ENCODE peak calls at places on chromosomes 4 and X, in nine cellular contexts. P is body of pancreas; H is tibial nerve; U is H9; N is lower lobe of right lung; X is A549; Y is CD8-positive, alpha-beta T cell; Q is psoas muscle; K is upper lobe of left lung. R is an unnamed sample. For H3K9me3, the result is how much of the 10 kb centered on the place peaks cover.

GRCh38 chr4:112327950-112328349 is 30.8 kb downstream of the ALPK1 start:
- DNase-seq in P (no peak), H (no peak), U (no peak), N (no peak), X (peak), Y (no peak), Q (no peak), K (no peak), R (peak)

GRCh38 chr4:55650483-55650882 is 14.4 kb upstream of the NMU start:
- DNase-seq in P (no peak), H (no peak), U (no peak), N (no peak), X (no peak), Y (no peak), Q (no peak), K (no peak), R (no peak)

GRCh38 chr4:152310223-152310622 is 225.7 kb downstream of the FBXW7 start:
- DNase-seq in P (no peak), H (no peak), U (peak), N (no peak), X (no peak), Y (no peak), Q (no peak), K (no peak), R (no peak)

GRCh38 chr4:146104541-146104940 is 71.0 kb upstream of the LSM6 start:
- DNase-seq in P (no peak), H (no peak), U (no peak), N (no peak), X (no peak), Y (no peak), Q (no peak), K (no peak), R (no peak)

GRCh38 chr4:182448281-182449151 is 205.3 kb downstream of the TENM3 start:
- DNase-seq in P (peak), H (peak), U (peak), N (peak), X (peak), Y (no peak), Q (peak), K (peak), R (peak)

GRCh38 chr4:43882470-43882869 is 566.1 kb downstream of the KCTD8 start:
- DNase-seq in P (no peak), H (no peak), U (no peak), N (no peak), X (no peak), Y (no peak), Q (no peak), K (no peak), R (no peak)

GRCh38 chrX:70264784-70265183 is 3.4 kb upstream of the ARR3 start:
- DNase-seq in P (no peak), H (no peak), U (no peak), N (no peak), X (no peak), Y (no peak), Q (no peak), K (no peak), R (peak)

GRCh38 chr4:140611854-140612253 is 43.1 kb upstream of the UCP1 start:
- DNase-seq in P (no peak), H (no peak), U (no peak), N (no peak), X (no peak), Y (no peak), Q (no peak), K (no peak), R (no peak)

GRCh38 chrX:143378851-143379250 is 138.4 kb downstream of the SPANXN3 start:
- DNase-seq in P (no peak), H (no peak), U (no peak), N (no peak), X (no peak), Y (no peak), Q (no peak), K (no peak), R (peak)

GRCh38 chrX:72110051-72110926 is 21.4 kb downstream of the RTL5 start:
- DNase-seq in P (no peak), H (no peak), U (no peak), N (no peak), X (no peak), Y (no peak), Q (no peak), K (no peak), R (no peak)

GRCh38 chrX:11351375-11352295 is 58.4 kb downstream of the AMELX start:
- DNase-seq in P (peak), H (peak), U (no peak), N (peak), X (no peak), Y (no peak), Q (peak), K (no peak), R (peak)

GRCh38 chr4:8393593-8394038 is 46.9 kb downstream of the ACOX3 start:
- DNase-seq in P (no peak), H (peak), U (no peak), N (no peak), X (peak), Y (no peak), Q (peak), K (no peak), R (no peak)

GRCh38 chr4:140686799-140687198 is 69.4 kb downstream of the TBC1D9 start:
- DNase-seq in P (no peak), H (no peak), U (no peak), N (no peak), X (no peak), Y (no peak), Q (no peak), K (no peak), R (no peak)

GRCh38 chrX:274904-275475 is 6.2 kb upstream of the PLCXD1 start:
- DNase-seq in P (peak), H (no peak), U (peak), N (peak), X (no peak), Y (no peak), Q (peak), K (no peak), R (no peak)

GRCh38 chr4:122796801-122797404 is 29.7 kb upstream of the FGF2 start:
- DNase-seq in P (no peak), H (no peak), U (peak), N (no peak), X (no peak), Y (no peak), Q (no peak), K (no peak), R (no peak)

GRCh38 chrX:8988456-8988855 is 45.5 kb downstream of the FAM9B start:
- DNase-seq in P (no peak), H (no peak), U (no peak), N (peak), X (peak), Y (no peak), Q (no peak), K (no peak), R (peak)

GRCh38 chr4:16056681-16057400 is 27.0 kb downstream of the PROM1 start:
- DNase-seq in P (peak), H (no peak), U (no peak), N (no peak), X (no peak), Y (no peak), Q (peak), K (no peak), R (no peak)

DNA sequence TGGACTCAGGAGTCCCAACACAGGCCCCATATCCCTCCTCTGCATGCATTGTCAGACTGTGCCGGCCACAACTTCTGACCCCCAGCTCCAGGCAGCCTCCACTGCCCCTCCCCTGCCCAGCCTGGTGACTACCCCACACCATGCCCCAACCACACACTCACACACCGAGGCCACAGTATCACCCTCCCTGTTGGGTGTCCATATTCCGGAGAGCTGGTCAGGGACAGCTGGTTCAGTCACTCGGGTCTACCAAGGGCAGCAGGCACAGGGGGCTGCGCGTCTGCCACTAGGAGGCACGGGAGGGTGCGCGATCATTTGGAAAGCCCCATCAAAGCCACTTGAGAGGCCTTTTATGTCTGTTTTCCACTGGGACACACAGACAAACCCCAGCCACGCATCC is 26.3 kb downstream of the CCNQ start:
- DNase-seq in P (no peak), H (no peak), U (no peak), N (no peak), X (no peak), Y (no peak), Q (no peak), K (no peak), R (no peak)
- H3K9me3 ChIP-seq in P (under half), H (under half), U (under half), N (under half), X (under half), Y (under half), Q (under half), K (under half), R (under half)

DNA sequence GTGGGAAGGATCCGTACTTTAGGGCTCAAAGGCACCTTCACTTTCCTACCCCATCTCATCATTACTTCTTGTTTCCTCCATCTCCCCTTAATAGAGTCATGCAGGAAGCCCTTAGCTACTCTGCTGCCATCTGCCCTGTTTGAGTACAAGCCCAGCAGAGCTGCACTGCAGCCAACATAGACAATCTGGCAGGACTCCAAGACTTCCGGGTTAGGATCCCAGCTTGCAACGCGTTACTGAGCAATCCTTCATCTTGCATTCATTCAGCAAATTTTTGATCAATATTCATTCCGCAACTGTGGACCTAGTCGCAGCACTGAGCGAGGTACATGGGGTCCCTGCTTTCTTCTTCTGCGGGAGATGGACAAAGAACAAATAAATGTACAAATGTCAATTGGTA is 344.9 kb downstream of the BCOR start:
- DNase-seq in P (peak), H (no peak), U (no peak), N (no peak), X (no peak), Y (no peak), Q (no peak), K (no peak), R (no peak)
- H3K27ac ChIP-seq in P (peak), H (no peak), U (no peak), N (no peak), X (peak), Y (no peak), Q (no peak), K (no peak), R (no peak)

GRCh38 chr4:4859010-4859798 is at the start of gene MSX1:
- DNase-seq in P (peak), H (peak), U (peak), N (peak), X (peak), Y (peak), Q (peak), K (peak), R (peak)
- TF ChIP-seq CTCF in P (no peak), H (no peak), U (no peak), N (no peak), X (no peak), Y (no peak), Q (no peak), K (no peak), R (no peak)

GRCh38 chr4:48565362-48566083 is 75.5 kb downstream of the ZAR1 start:
- DNase-seq in P (no peak), H (no peak), U (no peak), N (no peak), X (no peak), Y (no peak), Q (no peak), K (no peak), R (no peak)
- H3K9me3 ChIP-seq in P (under half), H (under half), U (under half), N (under half), X (under half), Y (under half), Q (under half), K (under half), R (under half)

GRCh38 chr4:2142630-2143427 is 83.7 kb downstream of the NAT8L start:
- DNase-seq in P (no peak), H (no peak), U (no peak), N (no peak), X (no peak), Y (no peak), Q (no peak), K (no peak), R (peak)
- H3K27ac ChIP-seq in P (peak), H (peak), U (no peak), N (no peak), X (peak), Y (no peak), Q (no peak), K (no peak), R (no peak)

GRCh38 chr4:108743021-108743420 is 19.8 kb downstream of the ETNPPL start:
- DNase-seq in P (no peak), H (no peak), U (peak), N (no peak), X (no peak), Y (no peak), Q (no peak), K (no peak), R (peak)
- TF ChIP-seq CTCF in P (no peak), H (no peak), U (peak), N (no peak), X (no peak), Y (no peak), Q (no peak), K (no peak), R (no peak)

GRCh38 chr4:3118281-3118680 is 43.8 kb downstream of the HTT start:
- DNase-seq in P (no peak), H (no peak), U (no peak), N (no peak), X (no peak), Y (no peak), Q (no peak), K (no peak), R (no peak)

GRCh38 chr4:3112979-3113469 is 38.5 kb downstream of the HTT start:
- DNase-seq in P (peak), H (no peak), U (no peak), N (no peak), X (no peak), Y (no peak), Q (no peak), K (no peak), R (no peak)

GRCh38 chr4:3114377-3114776 is 39.9 kb downstream of the HTT start:
- DNase-seq in P (no peak), H (no peak), U (no peak), N (no peak), X (no peak), Y (no peak), Q (no peak), K (no peak), R (no peak)

GRCh38 chr4:3116955-3117354 is 42.5 kb downstream of the HTT start:
- DNase-seq in P (no peak), H (no peak), U (no peak), N (no peak), X (no peak), Y (no peak), Q (no peak), K (no peak), R (no peak)

GRCh38 chr4:3115637-3116300 is 41.3 kb downstream of the HTT start:
- DNase-seq in P (no peak), H (no peak), U (no peak), N (no peak), X (no peak), Y (no peak), Q (no peak), K (peak), R (no peak)
- H3K9me3 ChIP-seq in P (under half), H (under half), U (under half), N (under half), X (under half), Y (under half), Q (under half), K (under half), R (under half)

GRCh38 chr4:125938541-125938940 is 623.8 kb downstream of the FAT4 start:
- DNase-seq in P (no peak), H (no peak), U (no peak), N (no peak), X (no peak), Y (no peak), Q (no peak), K (no peak), R (no peak)
- H3K27ac ChIP-seq in P (no peak), H (no peak), U (no peak), N (no peak), X (no peak), Y (no peak), Q (no peak), K (no peak), R (no peak)

DNA sequence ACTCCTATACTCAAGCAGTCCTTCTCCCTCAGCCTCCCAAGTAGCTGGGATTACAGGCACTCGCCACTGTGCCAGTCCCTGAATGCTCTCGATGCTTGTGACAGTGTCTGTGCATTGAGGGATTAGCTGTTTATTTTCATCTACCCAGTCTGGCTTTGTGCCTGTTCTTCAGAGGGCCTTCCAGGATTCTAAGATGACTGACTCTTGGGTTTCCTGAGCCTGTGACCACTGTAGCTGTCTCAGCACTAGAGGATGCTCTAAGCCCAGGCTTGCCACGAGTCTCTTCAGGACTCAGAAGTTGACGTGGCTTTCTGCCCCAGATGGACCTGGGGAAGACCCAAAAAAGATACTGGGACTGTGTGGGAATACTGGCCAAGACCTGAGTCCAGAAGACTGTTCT is 201.4 kb downstream of the ARHGAP10 start:
- DNase-seq in P (no peak), H (no peak), U (no peak), N (no peak), X (no peak), Y (no peak), Q (no peak), K (no peak), R (no peak)
- TF ChIP-seq CTCF in P (peak), H (no peak), U (peak), N (no peak), X (no peak), Y (no peak), Q (peak), K (no peak), R (no peak)